ENCODE peak calls at places on chromosomes 3 and 15, in eight cellular contexts. N is hepatocyte, P is HCT116, R is GM23338, J is Karpas-422, I is MM.1S, K is PC-9, S is SK-N-SH. C is an unnamed sample.

GRCh38 chr15:31268108-31268501 is 58.5 kb upstream of the KLF13 start:
- DNase-seq in P (no peak), J (no peak), R (no peak), N (no peak), K (no peak), I (no peak), S (no peak), C (no peak)

GRCh38 chr15:72037321-72037720 is 80.6 kb downstream of the MYO9A start:
- DNase-seq in S (no peak), R (no peak), J (no peak), P (peak; percentile 2), I (no peak), K (no peak), N (no peak), C (no peak)

GRCh38 chr3:183038764-183039163 is 58.4 kb upstream of the DCUN1D1 start:
- DNase-seq in K (no peak), N (no peak), J (no peak), P (no peak), R (no peak), I (no peak), S (no peak), C (no peak)

GRCh38 chr3:62370112-62371031 is 3.0 kb downstream of the FEZF2 start:
- DNase-seq in S (peak; percentile 47), I (no peak), N (no peak), K (no peak), R (peak; percentile 77), P (no peak), J (no peak), C (no peak)

GRCh38 chr3:107690522-107691138 is 167.9 kb downstream of the BBX start:
- DNase-seq in J (peak; percentile 87), N (peak; percentile 76), R (peak; percentile 87), I (peak; percentile 67), P (peak; percentile 28), S (peak; percentile 35), K (no peak), C (peak; percentile 71)

GRCh38 chr3:10240799-10241198 is 7.5 kb upstream of the TATDN2 start:
- DNase-seq in J (no peak), I (no peak), N (no peak), S (no peak), K (no peak), P (no peak), R (no peak), C (no peak)

GRCh38 chr15:92937880-92938279 is 37.8 kb downstream of the CHD2 start:
- DNase-seq in J (no peak), P (no peak), K (no peak), S (no peak), N (no peak), R (no peak), I (no peak), C (no peak)

GRCh38 chr15:65343374-65343981 is 34.3 kb downstream of the IGDCC3 start:
- DNase-seq in J (peak; percentile 38), K (no peak), N (no peak), I (no peak), P (no peak), R (no peak), S (no peak), C (no peak)

GRCh38 chr3:119349353-119349752 is 55.2 kb downstream of the ARHGAP31 start:
- DNase-seq in R (peak; percentile 97), S (no peak), N (no peak), J (no peak), K (no peak), P (no peak), I (no peak), C (no peak)

GRCh38 chr3:167750273-167750971 is 14.9 kb downstream of the SERPINI1 start:
- DNase-seq in R (no peak), K (no peak), S (no peak), J (no peak), P (no peak), N (no peak), I (peak; percentile 86), C (no peak)

GRCh38 chr3:20739814-20740213 is 553.8 kb upstream of the SGO1 start:
- DNase-seq in S (no peak), P (no peak), K (no peak), I (peak; percentile 26), N (no peak), J (no peak), R (no peak), C (peak; percentile 5)

GRCh38 chr3:70989174-70989573 is 594.4 kb downstream of the FOXP1 start:
- DNase-seq in K (no peak), P (no peak), N (no peak), I (no peak), R (no peak), J (peak; percentile 45), S (no peak), C (peak; percentile 75)

DNA sequence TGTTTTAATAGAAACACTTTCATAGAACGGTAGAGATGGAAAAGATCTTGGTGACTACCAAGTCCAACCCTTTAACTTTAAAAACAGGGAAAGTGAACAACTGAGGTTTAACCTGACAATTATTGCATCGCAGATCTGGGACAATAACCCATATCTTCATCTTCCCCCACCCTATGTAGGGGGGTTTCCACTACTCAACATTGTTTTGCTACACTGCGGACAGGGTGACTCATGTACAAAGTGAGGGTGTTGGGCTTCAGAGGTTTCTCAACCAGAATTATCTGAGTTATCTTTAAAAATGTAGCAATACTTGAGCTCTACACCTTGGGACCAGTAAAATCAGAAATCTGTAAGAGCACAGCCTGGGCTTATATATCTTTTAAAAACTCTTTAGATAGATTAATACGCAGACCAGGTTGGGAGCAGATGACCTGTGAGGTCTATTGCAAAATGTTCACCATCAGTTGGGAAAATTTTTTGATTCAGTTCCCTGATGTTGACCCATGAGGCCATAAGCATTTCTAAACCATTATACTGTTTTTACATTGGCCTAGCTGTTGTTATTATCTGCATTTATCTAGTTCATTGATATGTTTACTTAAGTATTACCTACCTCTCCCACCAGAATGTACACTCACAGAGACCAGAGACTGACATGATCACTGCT is 103.6 kb upstream of the ICE2 start:
- DNase-seq in P (no peak), R (no peak), I (no peak), S (no peak), K (no peak), J (no peak), N (no peak), C (no peak)
- H3K4me2 ChIP-seq in P (no peak overlapping the region), R (no peak overlapping the region), I (no peak overlapping the region), S (no peak overlapping the region), K (no peak overlapping the region), J (no peak overlapping the region), N (no peak overlapping the region), C (no peak overlapping the region)

DNA sequence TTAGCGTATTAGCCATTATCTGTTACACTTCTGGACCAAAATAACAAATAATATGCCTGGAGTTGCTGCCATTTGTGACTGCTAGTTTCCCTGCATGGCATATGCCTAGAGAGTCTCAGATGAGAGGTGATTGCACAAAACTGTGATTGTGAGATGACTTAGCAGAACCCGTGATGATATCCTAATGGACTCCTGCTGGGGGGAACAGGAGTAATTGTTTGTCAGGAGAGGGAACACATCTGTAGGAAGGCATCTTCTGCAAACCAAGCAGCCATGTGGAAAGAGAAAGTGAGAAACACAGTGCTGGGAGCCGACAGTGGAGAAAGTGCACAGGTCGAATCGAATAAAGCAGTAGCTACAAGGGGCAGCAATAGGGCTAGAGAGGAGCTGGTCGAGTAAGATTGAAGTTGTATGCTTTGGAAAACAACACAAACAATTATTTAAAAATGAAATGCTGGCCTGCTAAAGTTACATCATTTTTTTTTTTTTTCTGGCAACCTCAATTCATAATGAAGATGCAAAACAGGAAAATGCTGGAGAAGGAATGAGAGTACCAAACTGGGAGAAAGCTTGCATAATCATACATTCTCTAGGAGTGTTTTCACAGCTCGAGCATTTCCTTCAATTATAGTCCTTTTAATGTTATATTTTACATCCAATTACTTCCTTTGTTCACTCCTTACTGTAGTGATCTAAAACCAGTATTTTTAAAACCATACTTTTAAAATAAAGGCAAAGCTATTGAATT is 494.3 kb upstream of the AGTR1 start:
- DNase-seq in J (no peak), I (no peak), K (no peak), R (no peak), S (peak; percentile 3), N (no peak), P (no peak), C (peak; percentile 64)
- H3K9me2 ChIP-seq in J (no peaks in the 10 kb centered on the region), I (no peaks in the 10 kb centered on the region), K (no peaks in the 10 kb centered on the region), R (no peaks in the 10 kb centered on the region), S (no peaks in the 10 kb centered on the region), N (no peaks in the 10 kb centered on the region), P (no peaks in the 10 kb centered on the region), C (peaks cover 7% of the 10 kb centered on the region)

GRCh38 chr3:194745427-194746184 is 59.9 kb downstream of the FAM43A start:
- DNase-seq in R (no peak), P (no peak), I (no peak), K (no peak), S (no peak), N (peak; percentile 66), J (peak; percentile 73), C (no peak)

GRCh38 chr3:194749631-194750271 is 64.1 kb downstream of the FAM43A start:
- DNase-seq in N (peak; percentile 45), P (no peak), R (no peak), I (no peak), S (peak; percentile 58), J (no peak), K (peak; percentile 36), C (no peak)

GRCh38 chr3:194754091-194754490 is 68.4 kb downstream of the FAM43A start:
- DNase-seq in N (no peak), P (no peak), J (no peak), S (no peak), R (no peak), K (no peak), I (no peak), C (no peak)

GRCh38 chr3:194748229-194748628 is 62.5 kb downstream of the FAM43A start:
- DNase-seq in S (no peak), K (no peak), I (no peak), P (no peak), R (peak; percentile 53), J (no peak), N (no peak), C (no peak)

DNA sequence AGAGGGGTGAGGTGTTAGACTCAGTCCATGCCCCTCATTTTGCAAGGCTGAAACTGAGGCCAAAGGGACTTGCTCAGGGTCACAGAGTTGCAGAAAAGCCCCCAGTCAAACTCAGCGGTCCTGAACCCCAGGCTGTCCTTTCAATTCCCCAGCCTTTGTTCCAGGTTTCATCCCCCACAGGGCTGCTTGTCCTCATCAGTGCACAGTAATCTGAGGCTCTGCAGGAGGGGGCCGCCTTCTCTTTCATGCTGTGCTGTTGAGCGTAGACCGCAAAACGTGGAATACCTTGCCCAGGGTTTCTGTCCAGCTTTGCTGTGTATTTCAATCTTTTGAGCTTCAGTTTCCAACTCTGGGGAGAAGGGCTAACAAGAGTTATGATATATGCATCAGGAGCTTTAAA is 64.7 kb downstream of the FAM43A start:
- DNase-seq in R (no peak), N (no peak), I (no peak), J (no peak), K (no peak), S (no peak), P (no peak), C (no peak)
- H3K4me2 ChIP-seq in R (peak overlapping the region; percentile 57), N (no peak overlapping the region), I (no peak overlapping the region), J (no peak overlapping the region), K (no peak overlapping the region), S (no peak overlapping the region), P (no peak overlapping the region), C (no peak overlapping the region)

GRCh38 chr3:159619341-159619885 is 369.2 kb upstream of the IL12A start:
- DNase-seq in P (no peak), I (no peak), K (no peak), R (no peak), N (peak; percentile 16), J (no peak), S (no peak), C (peak; percentile 62)

GRCh38 chr3:159620281-159620680 is 368.4 kb upstream of the IL12A start:
- DNase-seq in P (no peak), I (no peak), S (no peak), N (no peak), J (no peak), K (no peak), R (no peak), C (peak; percentile 56)

GRCh38 chr3:159620873-159621272 is 367.8 kb upstream of the IL12A start:
- DNase-seq in S (no peak), I (no peak), P (peak; percentile 35), R (no peak), N (no peak), J (no peak), K (peak; percentile 34), C (peak; percentile 87)

GRCh38 chr3:159616234-159616825 is 372.3 kb upstream of the IL12A start:
- DNase-seq in K (peak; percentile 69), J (no peak), P (no peak), R (peak; percentile 61), N (peak; percentile 48), I (no peak), S (no peak), C (peak; percentile 75)
- H3K9me2 ChIP-seq in K (no peaks in the 10 kb centered on the region), J (no peaks in the 10 kb centered on the region), P (no peaks in the 10 kb centered on the region), R (no peaks in the 10 kb centered on the region), N (no peaks in the 10 kb centered on the region), I (no peaks in the 10 kb centered on the region), S (no peaks in the 10 kb centered on the region), C (no peaks in the 10 kb centered on the region)

C was measured in GM23248.